ENCODE peak calls at places on chromosomes 4 and X, in seven cellular contexts. One of them, this sample, is unnamed.

GRCh38 chrX:47743504-47743903 is 84.5 kb upstream of the UXT start:
- DNase-seq in SK-N-DZ: no peak
- DNase-seq in ecto neural progenitor cell: no peak
- DNase-seq in activated T-cell treated with anti-CD3 and anti-CD28 coated beads, Interleukin-2, amount 50 U/mL, for 24 hours: no peak
- DNase-seq in cerebellar nuclear complex: no peak
- DNase-seq in head of caudate nucleus: no peak
- DNase-seq in HFF-Myc: no peak
- DNase-seq in this sample: no peak

GRCh38 chr4:109164011-109164410 is 138.4 kb downstream of the COL25A1 start:
- DNase-seq in SK-N-DZ: no peak
- DNase-seq in ecto neural progenitor cell: no peak
- DNase-seq in activated T-cell treated with anti-CD3 and anti-CD28 coated beads, Interleukin-2, amount 50 U/mL, for 24 hours: no peak
- DNase-seq in cerebellar nuclear complex: no peak
- DNase-seq in head of caudate nucleus: no peak
- DNase-seq in HFF-Myc: no peak
- DNase-seq in this sample: no peak

GRCh38 chrX:24215282-24215681 is 65.8 kb downstream of the ZFX start:
- DNase-seq in SK-N-DZ: no peak
- DNase-seq in ecto neural progenitor cell: no peak
- DNase-seq in activated T-cell treated with anti-CD3 and anti-CD28 coated beads, Interleukin-2, amount 50 U/mL, for 24 hours: no peak
- DNase-seq in cerebellar nuclear complex: no peak
- DNase-seq in head of caudate nucleus: no peak
- DNase-seq in HFF-Myc: no peak
- DNase-seq in this sample: no peak

GRCh38 chr4:80365928-80366327 is 30.4 kb downstream of the CFAP299 start:
- DNase-seq in SK-N-DZ: peak
- DNase-seq in ecto neural progenitor cell: no peak
- DNase-seq in activated T-cell treated with anti-CD3 and anti-CD28 coated beads, Interleukin-2, amount 50 U/mL, for 24 hours: peak
- DNase-seq in cerebellar nuclear complex: peak
- DNase-seq in head of caudate nucleus: no peak
- DNase-seq in HFF-Myc: peak
- DNase-seq in this sample: peak

GRCh38 chr4:56803473-56803872 is 18.0 kb downstream of the SPINK2 start:
- DNase-seq in SK-N-DZ: no peak
- DNase-seq in ecto neural progenitor cell: no peak
- DNase-seq in activated T-cell treated with anti-CD3 and anti-CD28 coated beads, Interleukin-2, amount 50 U/mL, for 24 hours: no peak
- DNase-seq in cerebellar nuclear complex: no peak
- DNase-seq in head of caudate nucleus: no peak
- DNase-seq in HFF-Myc: no peak
- DNase-seq in this sample: no peak

GRCh38 chrX:16870861-16871584 is 861 bp upstream of the RBBP7 start:
- DNase-seq in SK-N-DZ: peak
- DNase-seq in ecto neural progenitor cell: peak
- DNase-seq in activated T-cell treated with anti-CD3 and anti-CD28 coated beads, Interleukin-2, amount 50 U/mL, for 24 hours: no peak
- DNase-seq in cerebellar nuclear complex: no peak
- DNase-seq in head of caudate nucleus: no peak
- DNase-seq in HFF-Myc: no peak
- DNase-seq in this sample: no peak

GRCh38 chr4:89836031-89836777 is 757 bp downstream of the SNCA start:
- DNase-seq in SK-N-DZ: peak
- DNase-seq in ecto neural progenitor cell: peak
- DNase-seq in activated T-cell treated with anti-CD3 and anti-CD28 coated beads, Interleukin-2, amount 50 U/mL, for 24 hours: no peak
- DNase-seq in cerebellar nuclear complex: no peak
- DNase-seq in head of caudate nucleus: peak
- DNase-seq in HFF-Myc: no peak
- DNase-seq in this sample: no peak

GRCh38 chr4:106365613-106366012 is 3.0 kb downstream of the GIMD1 start:
- DNase-seq in SK-N-DZ: no peak
- DNase-seq in ecto neural progenitor cell: no peak
- DNase-seq in activated T-cell treated with anti-CD3 and anti-CD28 coated beads, Interleukin-2, amount 50 U/mL, for 24 hours: no peak
- DNase-seq in cerebellar nuclear complex: no peak
- DNase-seq in head of caudate nucleus: no peak
- DNase-seq in HFF-Myc: peak
- DNase-seq in this sample: peak

GRCh38 chr4:4225915-4226605 is 669 bp downstream of the OTOP1 start:
- DNase-seq in SK-N-DZ: peak
- DNase-seq in ecto neural progenitor cell: peak
- DNase-seq in activated T-cell treated with anti-CD3 and anti-CD28 coated beads, Interleukin-2, amount 50 U/mL, for 24 hours: no peak
- DNase-seq in cerebellar nuclear complex: no peak
- DNase-seq in head of caudate nucleus: no peak
- DNase-seq in HFF-Myc: no peak
- DNase-seq in this sample: no peak

GRCh38 chr4:184331155-184331995 is 113.7 kb upstream of the ENPP6 start:
- DNase-seq in SK-N-DZ: no peak
- DNase-seq in ecto neural progenitor cell: no peak
- DNase-seq in activated T-cell treated with anti-CD3 and anti-CD28 coated beads, Interleukin-2, amount 50 U/mL, for 24 hours: no peak
- DNase-seq in cerebellar nuclear complex: no peak
- DNase-seq in head of caudate nucleus: peak
- DNase-seq in HFF-Myc: no peak
- DNase-seq in this sample: no peak

GRCh38 chrX:22121161-22121560 is 89.0 kb downstream of the PHEX start:
- DNase-seq in SK-N-DZ: no peak
- DNase-seq in ecto neural progenitor cell: no peak
- DNase-seq in activated T-cell treated with anti-CD3 and anti-CD28 coated beads, Interleukin-2, amount 50 U/mL, for 24 hours: no peak
- DNase-seq in cerebellar nuclear complex: no peak
- DNase-seq in head of caudate nucleus: no peak
- DNase-seq in HFF-Myc: no peak
- DNase-seq in this sample: no peak

GRCh38 chr4:69057620-69058409 is 38.5 kb upstream of the UGT2B7 start:
- DNase-seq in SK-N-DZ: no peak
- DNase-seq in ecto neural progenitor cell: no peak
- DNase-seq in activated T-cell treated with anti-CD3 and anti-CD28 coated beads, Interleukin-2, amount 50 U/mL, for 24 hours: no peak
- DNase-seq in cerebellar nuclear complex: no peak
- DNase-seq in head of caudate nucleus: no peak
- DNase-seq in HFF-Myc: no peak
- DNase-seq in this sample: no peak

GRCh38 chr4:104015680-104016079 is 295.9 kb upstream of the TACR3 start:
- DNase-seq in SK-N-DZ: peak
- DNase-seq in ecto neural progenitor cell: no peak
- DNase-seq in activated T-cell treated with anti-CD3 and anti-CD28 coated beads, Interleukin-2, amount 50 U/mL, for 24 hours: no peak
- DNase-seq in cerebellar nuclear complex: no peak
- DNase-seq in head of caudate nucleus: peak
- DNase-seq in HFF-Myc: no peak
- DNase-seq in this sample: no peak

GRCh38 chr4:523601-524000 is 24.6 kb downstream of the PIGG start:
- DNase-seq in SK-N-DZ: no peak
- DNase-seq in ecto neural progenitor cell: no peak
- DNase-seq in activated T-cell treated with anti-CD3 and anti-CD28 coated beads, Interleukin-2, amount 50 U/mL, for 24 hours: no peak
- DNase-seq in cerebellar nuclear complex: no peak
- DNase-seq in head of caudate nucleus: no peak
- DNase-seq in HFF-Myc: no peak
- DNase-seq in this sample: no peak

GRCh38 chr4:2266181-2266580 is 4.3 kb upstream of the MXD4 start:
- DNase-seq in SK-N-DZ: no peak
- DNase-seq in ecto neural progenitor cell: no peak
- DNase-seq in activated T-cell treated with anti-CD3 and anti-CD28 coated beads, Interleukin-2, amount 50 U/mL, for 24 hours: no peak
- DNase-seq in cerebellar nuclear complex: peak
- DNase-seq in head of caudate nucleus: no peak
- DNase-seq in HFF-Myc: no peak
- DNase-seq in this sample: no peak

GRCh38 chr4:182717788-182718583 is 199.2 kb downstream of the DCTD start:
- DNase-seq in SK-N-DZ: no peak
- DNase-seq in ecto neural progenitor cell: no peak
- DNase-seq in activated T-cell treated with anti-CD3 and anti-CD28 coated beads, Interleukin-2, amount 50 U/mL, for 24 hours: no peak
- DNase-seq in cerebellar nuclear complex: no peak
- DNase-seq in head of caudate nucleus: no peak
- DNase-seq in HFF-Myc: no peak
- DNase-seq in this sample: no peak

GRCh38 chr4:56007154-56007553 is 58.4 kb downstream of the CEP135 start:
- DNase-seq in SK-N-DZ: no peak
- DNase-seq in ecto neural progenitor cell: no peak
- DNase-seq in activated T-cell treated with anti-CD3 and anti-CD28 coated beads, Interleukin-2, amount 50 U/mL, for 24 hours: no peak
- DNase-seq in cerebellar nuclear complex: no peak
- DNase-seq in head of caudate nucleus: no peak
- DNase-seq in HFF-Myc: no peak
- DNase-seq in this sample: no peak

GRCh38 chr4:8675383-8675782 is 82.8 kb downstream of the CPZ start:
- DNase-seq in SK-N-DZ: no peak
- DNase-seq in ecto neural progenitor cell: peak
- DNase-seq in activated T-cell treated with anti-CD3 and anti-CD28 coated beads, Interleukin-2, amount 50 U/mL, for 24 hours: no peak
- DNase-seq in cerebellar nuclear complex: no peak
- DNase-seq in head of caudate nucleus: no peak
- DNase-seq in HFF-Myc: no peak
- DNase-seq in this sample: no peak

GRCh38 chr4:182643801-182644311 is 273.3 kb downstream of the DCTD start:
- DNase-seq in SK-N-DZ: peak
- DNase-seq in ecto neural progenitor cell: no peak
- DNase-seq in activated T-cell treated with anti-CD3 and anti-CD28 coated beads, Interleukin-2, amount 50 U/mL, for 24 hours: no peak
- DNase-seq in cerebellar nuclear complex: no peak
- DNase-seq in head of caudate nucleus: no peak
- DNase-seq in HFF-Myc: no peak
- DNase-seq in this sample: no peak

GRCh38 chr4:73479323-73479722 is 2.2 kb upstream of the AFM start:
- DNase-seq in SK-N-DZ: no peak
- DNase-seq in ecto neural progenitor cell: no peak
- DNase-seq in activated T-cell treated with anti-CD3 and anti-CD28 coated beads, Interleukin-2, amount 50 U/mL, for 24 hours: no peak
- DNase-seq in cerebellar nuclear complex: no peak
- DNase-seq in head of caudate nucleus: no peak
- DNase-seq in HFF-Myc: no peak
- DNase-seq in this sample: no peak

GRCh38 chr4:53919605-53920004 is 144.8 kb downstream of the CHIC2 start:
- DNase-seq in SK-N-DZ: no peak
- DNase-seq in ecto neural progenitor cell: no peak
- DNase-seq in activated T-cell treated with anti-CD3 and anti-CD28 coated beads, Interleukin-2, amount 50 U/mL, for 24 hours: no peak
- DNase-seq in cerebellar nuclear complex: no peak
- DNase-seq in head of caudate nucleus: peak
- DNase-seq in HFF-Myc: no peak
- DNase-seq in this sample: no peak

GRCh38 chr4:84915396-84915780 is 51.1 kb downstream of the WDFY3 start:
- DNase-seq in SK-N-DZ: no peak
- DNase-seq in ecto neural progenitor cell: no peak
- DNase-seq in activated T-cell treated with anti-CD3 and anti-CD28 coated beads, Interleukin-2, amount 50 U/mL, for 24 hours: no peak
- DNase-seq in cerebellar nuclear complex: no peak
- DNase-seq in head of caudate nucleus: no peak
- DNase-seq in HFF-Myc: no peak
- DNase-seq in this sample: no peak

GRCh38 chrX:44433556-44433955 is 90.1 kb upstream of the EFHC2 start:
- DNase-seq in SK-N-DZ: no peak
- DNase-seq in ecto neural progenitor cell: no peak
- DNase-seq in activated T-cell treated with anti-CD3 and anti-CD28 coated beads, Interleukin-2, amount 50 U/mL, for 24 hours: no peak
- DNase-seq in cerebellar nuclear complex: no peak
- DNase-seq in head of caudate nucleus: no peak
- DNase-seq in HFF-Myc: no peak
- DNase-seq in this sample: no peak

GRCh38 chr4:181008164-181008563 is 1235.0 kb upstream of the TENM3 start:
- DNase-seq in SK-N-DZ: no peak
- DNase-seq in ecto neural progenitor cell: no peak
- DNase-seq in activated T-cell treated with anti-CD3 and anti-CD28 coated beads, Interleukin-2, amount 50 U/mL, for 24 hours: no peak
- DNase-seq in cerebellar nuclear complex: no peak
- DNase-seq in head of caudate nucleus: no peak
- DNase-seq in HFF-Myc: no peak
- DNase-seq in this sample: no peak

GRCh38 chrX:10254746-10255145 is 98.0 kb downstream of the CLCN4 start:
- DNase-seq in SK-N-DZ: no peak
- DNase-seq in ecto neural progenitor cell: no peak
- DNase-seq in activated T-cell treated with anti-CD3 and anti-CD28 coated beads, Interleukin-2, amount 50 U/mL, for 24 hours: no peak
- DNase-seq in cerebellar nuclear complex: no peak
- DNase-seq in head of caudate nucleus: peak
- DNase-seq in HFF-Myc: no peak
- DNase-seq in this sample: no peak

GRCh38 chr4:8215001-8215427 is 15.9 kb downstream of the SH3TC1 start:
- DNase-seq in SK-N-DZ: no peak
- DNase-seq in ecto neural progenitor cell: no peak
- DNase-seq in activated T-cell treated with anti-CD3 and anti-CD28 coated beads, Interleukin-2, amount 50 U/mL, for 24 hours: no peak
- DNase-seq in cerebellar nuclear complex: no peak
- DNase-seq in head of caudate nucleus: no peak
- DNase-seq in HFF-Myc: no peak
- DNase-seq in this sample: no peak

GRCh38 chr4:41678086-41678485 is 70.4 kb downstream of the PHOX2B start:
- DNase-seq in SK-N-DZ: no peak
- DNase-seq in ecto neural progenitor cell: no peak
- DNase-seq in activated T-cell treated with anti-CD3 and anti-CD28 coated beads, Interleukin-2, amount 50 U/mL, for 24 hours: no peak
- DNase-seq in cerebellar nuclear complex: no peak
- DNase-seq in head of caudate nucleus: no peak
- DNase-seq in HFF-Myc: no peak
- DNase-seq in this sample: no peak

GRCh38 chrX:66408507-66408906 is 230.4 kb downstream of the EDA2R start:
- DNase-seq in SK-N-DZ: no peak
- DNase-seq in ecto neural progenitor cell: no peak
- DNase-seq in activated T-cell treated with anti-CD3 and anti-CD28 coated beads, Interleukin-2, amount 50 U/mL, for 24 hours: no peak
- DNase-seq in cerebellar nuclear complex: no peak
- DNase-seq in head of caudate nucleus: no peak
- DNase-seq in HFF-Myc: no peak
- DNase-seq in this sample: no peak

GRCh38 chrX:102833136-102833535 is 103.9 kb upstream of the RAB40AL start:
- DNase-seq in SK-N-DZ: no peak
- DNase-seq in ecto neural progenitor cell: no peak
- DNase-seq in activated T-cell treated with anti-CD3 and anti-CD28 coated beads, Interleukin-2, amount 50 U/mL, for 24 hours: no peak
- DNase-seq in cerebellar nuclear complex: no peak
- DNase-seq in head of caudate nucleus: no peak
- DNase-seq in HFF-Myc: no peak
- DNase-seq in this sample: no peak

GRCh38 chrX:73758253-73758652 is 195.3 kb downstream of the CHIC1 start:
- DNase-seq in SK-N-DZ: no peak
- DNase-seq in ecto neural progenitor cell: no peak
- DNase-seq in activated T-cell treated with anti-CD3 and anti-CD28 coated beads, Interleukin-2, amount 50 U/mL, for 24 hours: no peak
- DNase-seq in cerebellar nuclear complex: no peak
- DNase-seq in head of caudate nucleus: no peak
- DNase-seq in HFF-Myc: no peak
- DNase-seq in this sample: no peak

GRCh38 chr4:136829298-136829697 is 703.0 kb downstream of the PCDH18 start:
- DNase-seq in SK-N-DZ: no peak
- DNase-seq in ecto neural progenitor cell: no peak
- DNase-seq in activated T-cell treated with anti-CD3 and anti-CD28 coated beads, Interleukin-2, amount 50 U/mL, for 24 hours: no peak
- DNase-seq in cerebellar nuclear complex: no peak
- DNase-seq in head of caudate nucleus: no peak
- DNase-seq in HFF-Myc: no peak
- DNase-seq in this sample: no peak